ENCODE peak calls at places on chromosome 21, in six cellular contexts. G is GM04503, A is A549, U is AG09309, R is stomach, C is C1 segment of cervical spinal cord. O is an unnamed sample.

GRCh38 chr21:42425603-42425985 is 21.9 kb downstream of the UBASH3A start:
- DNase-seq in G (no peak), A (no peak), U (no peak), R (no peak), C (no peak), O (no peak)

GRCh38 chr21:28419811-28420210 is 572.9 kb downstream of the LTN1 start:
- DNase-seq in G (no peak), A (no peak), U (no peak), R (no peak), C (no peak), O (no peak)

GRCh38 chr21:23936224-23936623 is 1671.1 kb downstream of the MRPL39 start:
- DNase-seq in G (no peak), A (no peak), U (no peak), R (no peak), C (no peak), O (peak)

GRCh38 chr21:37737497-37737896 is 178.8 kb downstream of the KCNJ6 start:
- DNase-seq in G (no peak), A (no peak), U (no peak), R (no peak), C (no peak), O (no peak)

GRCh38 chr21:27292229-27292628 is 325.3 kb upstream of the ADAMTS5 start:
- DNase-seq in G (no peak), A (no peak), U (no peak), R (no peak), C (no peak), O (no peak)

GRCh38 chr21:28439246-28439645 is 553.4 kb downstream of the LTN1 start:
- DNase-seq in G (no peak), A (no peak), U (no peak), R (no peak), C (no peak), O (no peak)

GRCh38 chr21:32888971-32889370 is 117.4 kb upstream of the PAXBP1 start:
- DNase-seq in G (peak), A (no peak), U (no peak), R (no peak), C (no peak), O (no peak)

GRCh38 chr21:26512664-26513063 is 60.4 kb downstream of the CYYR1 start:
- DNase-seq in G (no peak), A (no peak), U (no peak), R (no peak), C (no peak), O (no peak)

GRCh38 chr21:44986471-44987291 is 46.9 kb downstream of the SLX9 start:
- DNase-seq in G (no peak), A (no peak), U (no peak), R (no peak), C (no peak), O (no peak)

GRCh38 chr21:24110846-24111245 is 1496.4 kb downstream of the MRPL39 start:
- DNase-seq in G (no peak), A (no peak), U (no peak), R (no peak), C (no peak), O (no peak)

GRCh38 chr21:38264581-38264980 is 7.8 kb downstream of the KCNJ15 start:
- DNase-seq in G (no peak), A (no peak), U (no peak), R (no peak), C (no peak), O (no peak)

GRCh38 chr21:15050588-15051377 is 14.0 kb downstream of the NRIP1 start:
- DNase-seq in G (no peak), A (no peak), U (no peak), R (no peak), C (no peak), O (no peak)

GRCh38 chr21:41316641-41317392 is at the start of gene FAM3B:
- DNase-seq in G (no peak), A (no peak), U (no peak), R (peak), C (no peak), O (no peak)

GRCh38 chr21:46120301-46121285 is 22.7 kb downstream of the COL6A2 start:
- DNase-seq in G (no peak), A (no peak), U (no peak), R (no peak), C (no peak), O (no peak)

GRCh38 chr21:44582980-44583799 is 2.8 kb upstream of the KRTAP10-5 start:
- DNase-seq in G (no peak), A (no peak), U (no peak), R (no peak), C (no peak), O (peak)

GRCh38 chr21:39852021-39852721 is 15.1 kb upstream of the PCP4 start:
- DNase-seq in G (no peak), A (no peak), U (no peak), R (no peak), C (no peak), O (no peak)

GRCh38 chr21:31927872-31928476 is 55.2 kb downstream of the HUNK start:
- DNase-seq in G (no peak), A (no peak), U (no peak), R (no peak), C (no peak), O (no peak)

GRCh38 chr21:18252686-18253085 is 8.1 kb downstream of the CHODL start:
- DNase-seq in G (no peak), A (no peak), U (no peak), R (no peak), C (no peak), O (no peak)

GRCh38 chr21:39441502-39442475 is 3.8 kb downstream of the LCA5L start:
- DNase-seq in G (no peak), A (peak), U (no peak), R (no peak), C (no peak), O (peak)

GRCh38 chr21:45378258-45378966 is 26.6 kb upstream of the COL18A1 start:
- DNase-seq in G (peak), A (no peak), U (no peak), R (no peak), C (no peak), O (no peak)

GRCh38 chr21:44427241-44428120 is 27.8 kb upstream of the LRRC3 start:
- DNase-seq in G (no peak), A (no peak), U (no peak), R (no peak), C (no peak), O (no peak)

GRCh38 chr21:41961282-41961701 is 7.5 kb upstream of the C2CD2 start:
- DNase-seq in G (no peak), A (no peak), U (no peak), R (no peak), C (no peak), O (no peak)

GRCh38 chr21:46108827-46109226 is 10.9 kb downstream of the COL6A2 start:
- DNase-seq in G (no peak), A (no peak), U (no peak), R (peak), C (no peak), O (no peak)

GRCh38 chr21:15063821-15064575 is 802 bp downstream of the NRIP1 start:
- DNase-seq in G (no peak), A (peak), U (no peak), R (peak), C (peak), O (peak)

GRCh38 chr21:40516336-40516735 is 330.6 kb downstream of the DSCAM start:
- DNase-seq in G (no peak), A (no peak), U (no peak), R (no peak), C (peak), O (peak)

GRCh38 chr21:20551939-20552338 is 446.3 kb upstream of the NCAM2 start:
- DNase-seq in G (no peak), A (no peak), U (no peak), R (no peak), C (no peak), O (no peak)

GRCh38 chr21:34965200-34966174 is 83.6 kb downstream of the RUNX1 start:
- DNase-seq in G (no peak), A (no peak), U (no peak), R (no peak), C (no peak), O (peak)

GRCh38 chr21:26072891-26073615 is 97.5 kb downstream of the APP start:
- DNase-seq in G (peak), A (no peak), U (peak), R (no peak), C (no peak), O (no peak)

GRCh38 chr21:27047331-27048314 is 80.7 kb upstream of the ADAMTS5 start:
- DNase-seq in G (no peak), A (no peak), U (no peak), R (no peak), C (no peak), O (no peak)

GRCh38 chr21:42621828-42622199 is 31.6 kb upstream of the PDE9A start:
- DNase-seq in G (no peak), A (no peak), U (no peak), R (no peak), C (no peak), O (no peak)

O was measured in cardiac muscle cell.